ENCODE peak calls at places on chromosome X, in seven cellular contexts. O is heart left ventricle, V is prostate gland, A is hippocampal formation, X is EL, L is HS-27A, R is AG08395. C is an unnamed sample.

GRCh38 chrX:69298466-69299140 is 133.3 kb upstream of the PJA1 start:
- DNase-seq in L (no peak), O (no peak), A (no peak), R (peak), X (peak), V (no peak), C (peak)

GRCh38 chrX:17990542-17990941 is 129.4 kb upstream of the RAI2 start:
- DNase-seq in V (no peak), R (no peak), X (peak), L (peak), A (no peak), O (no peak), C (no peak)

GRCh38 chrX:12987340-12987739 is 12.4 kb downstream of the TMSB4X start:
- DNase-seq in O (no peak), R (no peak), L (no peak), V (no peak), A (no peak), X (no peak), C (no peak)

GRCh38 chrX:74049126-74049525 is 254.9 kb upstream of the ZCCHC13 start:
- DNase-seq in A (no peak), L (no peak), V (no peak), X (no peak), R (no peak), O (no peak), C (no peak)

GRCh38 chrX:9995855-9996339 is 28.7 kb downstream of the CLDN34 start:
- DNase-seq in R (peak), X (peak), A (peak), V (peak), L (no peak), O (peak), C (peak)

GRCh38 chrX:144722307-144722706 is 525.0 kb upstream of the SPANXN1 start:
- DNase-seq in R (no peak), X (no peak), L (no peak), V (no peak), O (no peak), A (no peak), C (no peak)

GRCh38 chrX:100659431-100660137 is 15.6 kb downstream of the SRPX2 start:
- DNase-seq in X (peak), O (no peak), L (no peak), V (no peak), R (no peak), A (no peak), C (no peak)

GRCh38 chrX:39974228-39974627 is 123.5 kb downstream of the BCOR start:
- DNase-seq in R (no peak), A (no peak), X (no peak), O (no peak), L (no peak), V (no peak), C (no peak)

GRCh38 chrX:57156397-57157049 is 19.3 kb upstream of the SPIN2A start:
- DNase-seq in O (no peak), A (no peak), R (peak), V (no peak), L (no peak), X (peak), C (peak)

GRCh38 chrX:48695524-48695875 is 1.0 kb upstream of the SUV39H1 start:
- DNase-seq in X (peak), V (no peak), L (no peak), A (no peak), O (no peak), R (no peak), C (peak)

GRCh38 chrX:42751573-42751972 is 26.4 kb downstream of the PPP1R2C start:
- DNase-seq in X (no peak), A (no peak), L (no peak), V (no peak), R (no peak), O (no peak), C (peak)

GRCh38 chrX:71919436-71919835 is 8.8 kb downstream of the NHSL2 start:
- DNase-seq in A (no peak), X (peak), L (no peak), R (peak), V (no peak), O (no peak), C (peak)

GRCh38 chrX:48794993-48795501 is 6.8 kb upstream of the HDAC6 start:
- DNase-seq in X (peak), O (no peak), R (peak), V (no peak), L (no peak), A (no peak), C (peak)

GRCh38 chrX:23554304-23554703 is 113.0 kb upstream of the PRDX4 start:
- DNase-seq in R (peak), L (no peak), V (peak), A (no peak), X (peak), O (no peak), C (peak)

GRCh38 chrX:11704725-11705495 is 39.2 kb upstream of the ARHGAP6 start:
- DNase-seq in O (no peak), L (no peak), X (peak), A (no peak), V (no peak), R (peak), C (peak)

GRCh38 chrX:23845316-23845932 is 62.3 kb downstream of the APOO start:
- DNase-seq in X (no peak), V (peak), A (no peak), L (no peak), R (no peak), O (no peak), C (no peak)

GRCh38 chrX:68942141-68942540 is 113.3 kb downstream of the EFNB1 start:
- DNase-seq in X (no peak), O (no peak), R (peak), A (no peak), L (no peak), V (peak), C (no peak)

GRCh38 chrX:111460612-111461011 is 48.6 kb upstream of the DCX start:
- DNase-seq in X (no peak), V (no peak), R (no peak), O (no peak), L (no peak), A (no peak), C (no peak)

GRCh38 chrX:100864967-100865366 is 9.2 kb downstream of the NOX1 start:
- DNase-seq in R (peak), X (peak), O (no peak), V (no peak), L (no peak), A (no peak), C (peak)

GRCh38 chrX:133649659-133650058 is 234.4 kb upstream of the GPC4 start:
- DNase-seq in X (no peak), L (no peak), A (no peak), V (no peak), R (no peak), O (no peak), C (no peak)

GRCh38 chrX:72045552-72046277 is 86.0 kb downstream of the RTL5 start:
- DNase-seq in X (no peak), A (no peak), O (no peak), V (peak), L (no peak), R (no peak), C (no peak)

GRCh38 chrX:22652596-22652995 is 347.2 kb upstream of the DDX53 start:
- DNase-seq in R (no peak), A (no peak), V (no peak), L (no peak), X (peak), O (no peak), C (peak)

GRCh38 chrX:153775631-153776595 is 4.9 kb upstream of the SRPK3 start:
- DNase-seq in V (no peak), L (no peak), R (no peak), X (no peak), A (no peak), O (no peak), C (no peak)

GRCh38 chrX:25275159-25275558 is 259.4 kb upstream of the ARX start:
- DNase-seq in V (no peak), O (no peak), A (no peak), R (no peak), L (no peak), X (no peak), C (no peak)

GRCh38 chrX:109199726-109200125 is 282.2 kb downstream of the GUCY2F start:
- DNase-seq in O (no peak), X (peak), A (no peak), L (no peak), V (no peak), R (no peak), C (no peak)

GRCh38 chrX:43328358-43328946 is 327.6 kb upstream of the MAOA start:
- DNase-seq in O (no peak), A (no peak), R (no peak), V (no peak), X (no peak), L (no peak), C (no peak)

GRCh38 chrX:115449742-115450141 is 111.2 kb upstream of the PLS3 start:
- DNase-seq in O (peak), A (no peak), R (no peak), V (no peak), X (peak), L (peak), C (no peak)

GRCh38 chrX:15963858-15964257 is 109.2 kb upstream of the AP1S2 start:
- DNase-seq in V (no peak), O (no peak), R (no peak), X (no peak), A (no peak), L (no peak), C (no peak)

GRCh38 chrX:71056857-71057256 is 11.3 kb downstream of the SNX12 start:
- DNase-seq in O (no peak), R (peak), V (no peak), X (no peak), L (no peak), A (no peak), C (peak)

GRCh38 chrX:54416965-54417364 is 23.2 kb upstream of the TSR2 start:
- DNase-seq in X (no peak), A (no peak), O (no peak), R (no peak), V (no peak), L (no peak), C (no peak)

GRCh38 chrX:100830547-100830946 is 10.4 kb downstream of the CSTF2 start:
- DNase-seq in L (no peak), V (no peak), O (no peak), R (no peak), X (no peak), A (no peak), C (no peak)

GRCh38 chrX:20374866-20375530 is 108.3 kb upstream of the RPS6KA3 start:
- DNase-seq in R (no peak), V (no peak), O (no peak), L (no peak), X (no peak), A (no peak), C (no peak)

GRCh38 chrX:29911673-29912072 is 303.7 kb upstream of the MAGEB2 start:
- DNase-seq in V (no peak), R (no peak), L (no peak), X (no peak), O (no peak), A (no peak), C (no peak)